ENCODE peak calls at places on chromosome 11, in ten cellular contexts. O, S, W, X, M, U, C, J, B and V are unnamed samples.

GRCh38 chr11:38718049-38718448 is 2120.0 kb upstream of the RAG2 start:
- DNase-seq in O (no peak), S (peak; percentile 54), W (no peak), X (no peak), M (no peak), U (no peak), C (no peak), J (no peak), B (no peak), V (no peak)

GRCh38 chr11:106381895-106382294 is 304.4 kb downstream of the AASDHPPT start:
- DNase-seq in O (no peak), S (no peak), W (no peak), X (no peak), M (no peak), U (no peak), C (no peak), J (no peak), B (no peak), V (no peak)

GRCh38 chr11:110599207-110599606 is 113.0 kb downstream of the ARHGAP20 start:
- DNase-seq in O (no peak), S (no peak), W (no peak), X (no peak), M (no peak), U (no peak), C (no peak), J (no peak), B (no peak), V (no peak)

GRCh38 chr11:70696564-70696963 is 298.2 kb downstream of the CTTN start:
- DNase-seq in O (no peak), S (no peak), W (no peak), X (no peak), M (no peak), U (no peak), C (no peak), J (no peak), B (no peak), V (no peak)

GRCh38 chr11:66974724-66975402 is at the start of gene C11orf86:
- DNase-seq in O (no peak), S (no peak), W (no peak), X (no peak), M (no peak), U (no peak), C (no peak), J (no peak), B (no peak), V (no peak)

GRCh38 chr11:64887234-64887756 is 8.9 kb upstream of the EHD1 start:
- DNase-seq in O (no peak), S (no peak), W (no peak), X (no peak), M (no peak), U (no peak), C (no peak), J (no peak), B (no peak), V (no peak)

GRCh38 chr11:100328626-100329340 is 358.3 kb upstream of the ARHGAP42 start:
- DNase-seq in O (no peak), S (peak; percentile 92), W (no peak), X (no peak), M (no peak), U (no peak), C (no peak), J (no peak), B (no peak), V (no peak)

GRCh38 chr11:92227954-92228935 is 3.6 kb downstream of the FAT3 start:
- DNase-seq in O (peak; percentile 61), S (no peak), W (no peak), X (no peak), M (no peak), U (no peak), C (no peak), J (no peak), B (no peak), V (no peak)

GRCh38 chr11:100687032-100687629 is at the start of gene ARHGAP42:
- DNase-seq in O (peak; percentile 67), S (no peak), W (no peak), X (no peak), M (peak; percentile 75), U (no peak), C (peak; percentile 84), J (peak; percentile 61), B (peak; percentile 81), V (peak; percentile 49)

GRCh38 chr11:113982306-113982705 is 7.4 kb downstream of the HTR3A start:
- DNase-seq in O (no peak), S (no peak), W (no peak), X (no peak), M (no peak), U (no peak), C (no peak), J (no peak), B (no peak), V (no peak)

GRCh38 chr11:108790501-108791299 is 125.8 kb downstream of the DDX10 start:
- DNase-seq in O (no peak), S (no peak), W (no peak), X (no peak), M (no peak), U (no peak), C (no peak), J (no peak), B (no peak), V (no peak)

GRCh38 chr11:76094729-76095128 is 111.6 kb downstream of the WNT11 start:
- DNase-seq in O (no peak), S (peak; percentile 77), W (no peak), X (no peak), M (no peak), U (no peak), C (no peak), J (no peak), B (no peak), V (no peak)

GRCh38 chr11:11521306-11522002 is 100.4 kb downstream of the GALNT18 start:
- DNase-seq in O (no peak), S (no peak), W (no peak), X (no peak), M (no peak), U (no peak), C (peak; percentile 47), J (no peak), B (no peak), V (no peak)

GRCh38 chr11:77083553-77084245 is 16.9 kb downstream of the CAPN5 start:
- DNase-seq in O (no peak), S (no peak), W (no peak), X (no peak), M (no peak), U (no peak), C (no peak), J (no peak), B (no peak), V (no peak)

GRCh38 chr11:116229581-116229980 is 543.2 kb downstream of the BUD13 start:
- DNase-seq in O (no peak), S (no peak), W (no peak), X (no peak), M (no peak), U (no peak), C (no peak), J (no peak), B (no peak), V (no peak)

GRCh38 chr11:131370090-131370751 is at the start of gene NTM:
- DNase-seq in O (peak; percentile 34), S (peak; percentile 69), W (no peak), X (no peak), M (peak; percentile 69), U (no peak), C (no peak), J (no peak), B (peak; percentile 46), V (no peak)

GRCh38 chr11:61106296-61106695 is 4.0 kb downstream of the CD5 start:
- DNase-seq in O (no peak), S (no peak), W (no peak), X (no peak), M (no peak), U (no peak), C (no peak), J (no peak), B (no peak), V (no peak)

GRCh38 chr11:73990727-73991126 is 8.1 kb upstream of the UCP2 start:
- DNase-seq in O (no peak), S (no peak), W (no peak), X (no peak), M (no peak), U (no peak), C (no peak), J (no peak), B (no peak), V (no peak)

GRCh38 chr11:31813242-31813960 is 2.3 kb upstream of the PAX6 start:
- DNase-seq in O (no peak), S (no peak), W (no peak), X (no peak), M (no peak), U (no peak), C (peak; percentile 37), J (no peak), B (no peak), V (no peak)

GRCh38 chr11:101862410-101863233 is 52.2 kb upstream of the CEP126 start:
- DNase-seq in O (peak; percentile 69), S (no peak), W (no peak), X (no peak), M (no peak), U (no peak), C (no peak), J (peak; percentile 71), B (no peak), V (no peak)

GRCh38 chr11:75041263-75041662 is 52.5 kb downstream of the NEU3 start:
- DNase-seq in O (no peak), S (no peak), W (no peak), X (no peak), M (no peak), U (no peak), C (no peak), J (no peak), B (no peak), V (no peak)

GRCh38 chr11:35605691-35606090 is 12.6 kb upstream of the FJX1 start:
- DNase-seq in O (peak; percentile 56), S (no peak), W (no peak), X (no peak), M (peak; percentile 40), U (no peak), C (no peak), J (no peak), B (peak; percentile 32), V (no peak)

GRCh38 chr11:67530282-67530592 is 7.0 kb upstream of the CABP2 start:
- DNase-seq in O (no peak), S (no peak), W (no peak), X (no peak), M (no peak), U (no peak), C (peak; percentile 25), J (no peak), B (no peak), V (no peak)

GRCh38 chr11:73404048-73404447 is 27.8 kb downstream of the RELT start:
- DNase-seq in O (peak; percentile 82), S (no peak), W (no peak), X (no peak), M (peak; percentile 79), U (no peak), C (peak; percentile 27), J (peak; percentile 53), B (peak; percentile 74), V (no peak)

GRCh38 chr11:45517171-45517770 is 148.2 kb downstream of the CHST1 start:
- DNase-seq in O (no peak), S (no peak), W (no peak), X (no peak), M (no peak), U (no peak), C (no peak), J (no peak), B (no peak), V (no peak)

GRCh38 chr11:1298695-1299492 is 10.5 kb downstream of the TOLLIP start:
- DNase-seq in O (peak; percentile 91), S (no peak), W (no peak), X (no peak), M (peak; percentile 43), U (no peak), C (no peak), J (no peak), B (peak; percentile 49), V (no peak)

GRCh38 chr11:107991868-107992414 is 16.8 kb upstream of the CUL5 start:
- DNase-seq in O (no peak), S (no peak), W (no peak), X (no peak), M (no peak), U (no peak), C (no peak), J (no peak), B (no peak), V (no peak)